ENCODE peak calls at places on chromosome 13, in eight cellular contexts. C is K562, L is HCT116, J is GM12878, Z is SK-N-SH, R is HepG2, G is H1, T is endothelial cell of umbilical vein. V is an unnamed sample.

GRCh38 chr13:87907202-87907601 is 236.0 kb downstream of the SLITRK5 start:
- DNase-seq in R (no peak), J (no peak), G (no peak), C (no peak), T (no peak), L (no peak), Z (no peak), V (no peak)

GRCh38 chr13:109155301-109155761 is 525.9 kb downstream of the MYO16 start:
- DNase-seq in G (no peak), L (peak), T (peak), Z (no peak), R (no peak), J (no peak), C (no peak), V (no peak)

GRCh38 chr13:39317284-39317683 is 279.0 kb downstream of the NHLRC3 start:
- DNase-seq in T (peak), C (no peak), G (no peak), Z (no peak), R (no peak), J (no peak), L (no peak), V (no peak)

GRCh38 chr13:36026556-36026955 is 104.6 kb downstream of the DCLK1 start:
- DNase-seq in G (no peak), T (no peak), C (no peak), Z (no peak), R (no peak), L (no peak), J (no peak), V (no peak)

GRCh38 chr13:80388506-80388905 is 47.6 kb upstream of the SPRY2 start:
- DNase-seq in G (no peak), C (no peak), J (no peak), L (no peak), R (no peak), T (no peak), Z (no peak), V (no peak)

GRCh38 chr13:59494560-59494970 is 669.2 kb downstream of the DIAPH3 start:
- DNase-seq in Z (no peak), C (peak), T (peak), J (no peak), R (no peak), L (no peak), G (no peak), V (no peak)

GRCh38 chr13:52395704-52396103 is 10.3 kb downstream of the THSD1 start:
- DNase-seq in T (no peak), R (no peak), C (no peak), L (no peak), J (no peak), G (no peak), Z (no peak), V (no peak)

GRCh38 chr13:41267106-41267505 is 3.7 kb upstream of the MTRF1 start:
- DNase-seq in T (no peak), C (no peak), Z (no peak), L (no peak), J (no peak), R (no peak), G (no peak), V (no peak)

DNA sequence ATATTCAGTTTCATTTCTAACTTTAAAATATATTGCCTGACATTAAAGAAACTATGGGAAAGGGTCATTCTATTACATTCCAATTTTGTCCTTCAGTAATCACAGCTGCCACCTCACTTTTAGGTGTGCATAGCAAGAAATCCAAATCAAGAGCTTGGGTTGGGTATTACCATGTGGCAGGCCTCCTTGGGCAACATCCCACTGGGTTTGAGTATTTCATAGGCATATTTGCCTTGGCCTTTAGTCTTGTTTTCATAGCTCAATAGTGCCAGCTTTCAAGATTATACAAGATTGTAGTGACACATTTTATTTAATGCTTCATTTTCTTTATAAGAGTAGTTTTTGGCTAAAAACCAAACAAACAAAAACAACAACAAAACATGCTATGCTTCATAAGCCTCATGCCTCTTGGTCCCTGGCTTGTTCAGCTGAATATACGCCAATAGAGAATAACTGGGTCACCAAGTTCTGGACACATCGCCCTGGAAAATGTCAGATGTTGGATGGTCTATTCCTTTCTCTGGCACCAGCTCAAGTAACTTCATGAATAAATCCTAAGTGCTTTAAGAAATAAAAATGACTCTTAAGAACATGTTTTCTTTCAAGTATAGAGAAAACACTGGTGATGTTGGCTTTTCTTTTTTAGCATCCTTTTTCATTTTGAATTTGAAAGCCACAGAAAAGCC is 167.5 kb upstream of the STARD13 start:
- DNase-seq in Z (no peak), L (no peak), C (no peak), J (no peak), T (no peak), G (no peak), R (no peak), V (no peak)
- TF ChIP-seq POLR2AphosphoS5 in Z (no peak), L (no peak), C (no peak), J (no peak), T (no peak), G (no peak), R (no peak), V (no peak)

GRCh38 chr13:23687614-23688013 is 117.4 kb downstream of the TNFRSF19 start:
- DNase-seq in R (no peak), C (no peak), G (no peak), T (no peak), L (no peak), J (no peak), Z (no peak), V (no peak)
- H3K27ac ChIP-seq in R (no peak), C (no peak), G (no peak), T (no peak), L (no peak), J (no peak), Z (no peak), V (no peak)

GRCh38 chr13:27355894-27356293 is 68.5 kb upstream of the GTF3A start:
- DNase-seq in Z (no peak), R (no peak), J (no peak), C (no peak), L (no peak), T (no peak), G (no peak), V (no peak)

GRCh38 chr13:27353653-27354052 is 70.8 kb upstream of the GTF3A start:
- DNase-seq in G (no peak), C (no peak), Z (no peak), T (no peak), L (no peak), R (no peak), J (no peak), V (no peak)

GRCh38 chr13:27354379-27354778 is 70.0 kb upstream of the GTF3A start:
- DNase-seq in G (no peak), Z (no peak), T (no peak), J (no peak), R (no peak), L (no peak), C (no peak), V (no peak)

GRCh38 chr13:27353166-27353583 is 71.2 kb upstream of the GTF3A start:
- DNase-seq in C (no peak), J (peak), Z (no peak), T (no peak), G (no peak), L (no peak), R (peak), V (no peak)

GRCh38 chr13:27352698-27353097 is 71.7 kb upstream of the GTF3A start:
- DNase-seq in J (no peak), T (no peak), C (no peak), Z (no peak), R (no peak), L (no peak), G (no peak), V (no peak)
- H3K9ac ChIP-seq in J (no peak), T (no peak), C (no peak), Z (no peak), R (no peak), L (no peak), G (no peak), V (no peak)

DNA sequence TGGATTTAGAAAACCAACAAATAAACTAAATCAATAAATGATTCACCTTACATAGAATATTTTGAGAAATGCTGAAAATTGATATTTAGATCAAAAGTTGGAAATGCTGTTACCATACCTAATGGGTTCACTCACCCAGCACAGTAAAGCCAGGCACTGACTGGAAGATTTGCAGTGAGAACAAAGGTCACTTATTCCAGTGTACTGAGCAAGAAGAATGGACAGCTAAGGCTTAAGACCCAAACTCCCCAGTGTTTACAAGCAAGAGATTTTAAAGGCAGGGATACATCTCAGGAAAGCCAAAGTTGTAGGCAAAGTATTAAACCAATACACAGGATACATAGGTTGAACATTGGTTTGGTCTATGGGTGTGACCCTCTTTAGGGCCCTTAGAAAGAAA is 523.9 kb upstream of the PCDH9 start:
- DNase-seq in T (no peak), G (no peak), L (no peak), Z (no peak), C (no peak), R (no peak), J (no peak), V (no peak)
- TF ChIP-seq POLR2AphosphoS5 in T (no peak), G (no peak), L (no peak), Z (no peak), C (no peak), R (no peak), J (no peak), V (no peak)

GRCh38 chr13:69092615-69093322 is 1014.9 kb upstream of the ATXN8OS start:
- DNase-seq in Z (no peak), T (no peak), G (peak), J (no peak), C (no peak), R (no peak), L (no peak), V (no peak)

GRCh38 chr13:69094485-69094884 is 1013.1 kb upstream of the ATXN8OS start:
- DNase-seq in J (no peak), T (no peak), C (no peak), R (no peak), Z (no peak), L (no peak), G (no peak), V (no peak)
- H3K27ac ChIP-seq in J (no peak), T (no peak), C (no peak), R (no peak), Z (no peak), L (no peak), G (no peak), V (no peak)

GRCh38 chr13:73972503-73972902 is 161.7 kb downstream of the KLF12 start:
- DNase-seq in T (no peak), R (peak), Z (no peak), C (no peak), J (no peak), L (no peak), G (no peak), V (no peak)
- H3K9ac ChIP-seq in T (no peak), R (no peak), Z (no peak), C (no peak), J (no peak), L (no peak), G (no peak), V (no peak)

V was measured in SK-N-MC.